ENCODE peak calls at places on chromosomes 4 and X, in seven cellular contexts. Z, K, X, S, N, J and I are unnamed samples. For H3K4me1 and H3K9me3, the result is how much of the 10 kb centered on the place peaks cover.

GRCh38 chr4:84418032-84418709 is 80.9 kb downstream of the NKX6-1 start:
- DNase-seq in Z (peak), K (no peak), X (no peak), S (no peak), N (no peak), J (no peak), I (no peak)

GRCh38 chrX:130637591-130637990 is 235.8 kb downstream of the RBMX2 start:
- DNase-seq in Z (no peak), K (no peak), X (no peak), S (no peak), N (no peak), J (no peak), I (no peak)

GRCh38 chr4:73653695-73654106 is 33.5 kb upstream of the RASSF6 start:
- DNase-seq in Z (peak), K (peak), X (peak), S (no peak), N (peak), J (peak), I (peak)

GRCh38 chr4:108953941-108954340 is 191.1 kb upstream of the ETNPPL start:
- DNase-seq in Z (no peak), K (no peak), X (no peak), S (no peak), N (no peak), J (no peak), I (no peak)

GRCh38 chr4:173264245-173264959 is 69.8 kb downstream of the HMGB2 start:
- DNase-seq in Z (peak), K (peak), X (peak), S (no peak), N (peak), J (no peak), I (peak)

GRCh38 chr4:133801858-133802257 is 399.7 kb downstream of the PABPC4L start:
- DNase-seq in Z (no peak), K (no peak), X (no peak), S (no peak), N (peak), J (no peak), I (no peak)

GRCh38 chrX:115367455-115367854 is 77.9 kb downstream of the LUZP4 start:
- DNase-seq in Z (no peak), K (no peak), X (no peak), S (no peak), N (peak), J (no peak), I (no peak)

GRCh38 chr4:132488555-132488954 is 660.5 kb upstream of the PCDH10 start:
- DNase-seq in Z (no peak), K (no peak), X (no peak), S (no peak), N (no peak), J (no peak), I (no peak)

GRCh38 chrX:96314974-96315373 is 369.7 kb upstream of the DIAPH2 start:
- DNase-seq in Z (no peak), K (no peak), X (no peak), S (no peak), N (peak), J (no peak), I (no peak)

GRCh38 chr4:138158746-138159297 is 83.3 kb downstream of the SLC7A11 start:
- DNase-seq in Z (no peak), K (no peak), X (no peak), S (no peak), N (peak), J (no peak), I (no peak)

GRCh38 chrX:34880656-34881055 is 61.9 kb upstream of the FAM47B start:
- DNase-seq in Z (no peak), K (no peak), X (no peak), S (no peak), N (no peak), J (no peak), I (no peak)

GRCh38 chrX:53223068-53223693 is 1.8 kb downstream of the KDM5C start:
- DNase-seq in Z (no peak), K (peak), X (no peak), S (no peak), N (no peak), J (no peak), I (no peak)

GRCh38 chr4:6779667-6780565 is 2.6 kb upstream of the KIAA0232 start:
- DNase-seq in Z (peak), K (peak), X (no peak), S (no peak), N (no peak), J (peak), I (no peak)

GRCh38 chr4:85672116-85672515 is 197.2 kb downstream of the ARHGAP24 start:
- DNase-seq in Z (no peak), K (no peak), X (no peak), S (no peak), N (no peak), J (no peak), I (no peak)

GRCh38 chr4:138113819-138114415 is 128.2 kb downstream of the SLC7A11 start:
- DNase-seq in Z (no peak), K (no peak), X (no peak), S (no peak), N (peak), J (no peak), I (no peak)

GRCh38 chrX:129781134-129782014 is 1.6 kb downstream of the SASH3 start:
- DNase-seq in Z (no peak), K (peak), X (no peak), S (no peak), N (no peak), J (no peak), I (peak)

GRCh38 chrX:79138658-79139241 is 5.7 kb upstream of the GPR174 start:
- DNase-seq in Z (no peak), K (no peak), X (no peak), S (no peak), N (no peak), J (no peak), I (no peak)

GRCh38 chr4:26861434-26862186 is 969 bp downstream of the STIM2 start:
- DNase-seq in Z (peak), K (peak), X (peak), S (peak), N (peak), J (peak), I (peak)

GRCh38 chr4:14749910-14750309 is 252.4 kb upstream of the CPEB2 start:
- DNase-seq in Z (peak), K (peak), X (no peak), S (no peak), N (no peak), J (no peak), I (no peak)

GRCh38 chr4:125849869-125850268 is 535.1 kb downstream of the FAT4 start:
- DNase-seq in Z (no peak), K (no peak), X (no peak), S (no peak), N (no peak), J (no peak), I (no peak)

GRCh38 chrX:74422576-74423288 is 1.4 kb downstream of the SLC16A2 start:
- DNase-seq in Z (peak), K (peak), X (no peak), S (peak), N (peak), J (no peak), I (no peak)

GRCh38 chrX:37912286-37912685 is 64.9 kb upstream of the DYNLT3 start:
- DNase-seq in Z (no peak), K (no peak), X (no peak), S (no peak), N (peak), J (no peak), I (no peak)

GRCh38 chrX:140431521-140431920 is 73.3 kb downstream of the SOX3 start:
- DNase-seq in Z (no peak), K (no peak), X (no peak), S (no peak), N (no peak), J (no peak), I (no peak)

GRCh38 chr4:43014266-43014665 is 121.8 kb downstream of the GRXCR1 start:
- DNase-seq in Z (no peak), K (no peak), X (no peak), S (no peak), N (no peak), J (no peak), I (no peak)

GRCh38 chr4:26299254-26299882 is 21.4 kb upstream of the RBPJ start:
- DNase-seq in Z (no peak), K (no peak), X (no peak), S (no peak), N (no peak), J (no peak), I (no peak)

DNA sequence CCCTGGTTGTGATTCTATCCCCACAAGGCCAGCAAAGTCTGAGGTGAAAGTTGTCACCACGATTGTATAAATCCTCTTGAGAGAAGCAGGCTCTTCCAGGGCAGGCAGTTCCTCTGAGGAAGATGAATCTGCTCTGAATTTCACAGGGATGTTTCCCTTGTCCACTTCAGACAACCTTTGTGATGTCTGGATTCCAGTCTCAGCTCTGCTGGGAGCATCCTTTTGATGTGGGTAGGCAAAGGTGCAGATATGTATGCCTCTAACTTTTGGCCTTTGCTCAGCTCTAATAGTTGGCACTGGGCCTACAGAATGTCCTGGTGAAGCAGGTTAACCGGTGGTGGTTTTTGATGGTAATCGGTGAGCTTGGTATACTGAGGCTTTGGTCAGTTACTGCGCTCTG is 50.6 kb upstream of the WDR1 start:
- DNase-seq in Z (no peak), K (no peak), X (no peak), S (no peak), N (no peak), J (no peak), I (no peak)
- H3K4me1 ChIP-seq in Z (under half), K (under half), X (half or more), S (under half), N (under half), J (under half), I (under half)

DNA sequence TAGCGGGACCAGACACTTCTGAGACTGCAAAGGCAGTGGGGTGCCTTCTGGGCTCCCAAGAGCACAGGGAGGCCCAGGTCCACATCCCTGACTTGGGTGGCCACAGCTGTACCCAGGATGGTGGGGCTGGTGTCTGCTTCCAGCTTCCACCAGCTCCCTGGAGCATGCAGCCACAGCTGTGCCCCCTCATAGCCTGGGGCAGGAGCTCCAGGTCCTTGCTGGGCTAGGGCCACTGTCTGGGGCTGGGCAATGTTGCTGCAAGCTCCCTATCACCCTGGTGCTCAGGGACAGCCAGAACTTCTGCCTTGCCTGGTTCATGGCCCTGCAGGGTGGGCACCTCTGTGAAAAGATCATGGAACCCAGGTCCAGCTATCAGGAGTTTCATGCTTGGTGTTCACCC is 673.9 kb downstream of the SH3BGRL start:
- DNase-seq in Z (no peak), K (no peak), X (no peak), S (no peak), N (no peak), J (no peak), I (no peak)
- H3K9me3 ChIP-seq in Z (under half), K (under half), X (under half), S (under half), N (under half), J (under half), I (under half)

DNA sequence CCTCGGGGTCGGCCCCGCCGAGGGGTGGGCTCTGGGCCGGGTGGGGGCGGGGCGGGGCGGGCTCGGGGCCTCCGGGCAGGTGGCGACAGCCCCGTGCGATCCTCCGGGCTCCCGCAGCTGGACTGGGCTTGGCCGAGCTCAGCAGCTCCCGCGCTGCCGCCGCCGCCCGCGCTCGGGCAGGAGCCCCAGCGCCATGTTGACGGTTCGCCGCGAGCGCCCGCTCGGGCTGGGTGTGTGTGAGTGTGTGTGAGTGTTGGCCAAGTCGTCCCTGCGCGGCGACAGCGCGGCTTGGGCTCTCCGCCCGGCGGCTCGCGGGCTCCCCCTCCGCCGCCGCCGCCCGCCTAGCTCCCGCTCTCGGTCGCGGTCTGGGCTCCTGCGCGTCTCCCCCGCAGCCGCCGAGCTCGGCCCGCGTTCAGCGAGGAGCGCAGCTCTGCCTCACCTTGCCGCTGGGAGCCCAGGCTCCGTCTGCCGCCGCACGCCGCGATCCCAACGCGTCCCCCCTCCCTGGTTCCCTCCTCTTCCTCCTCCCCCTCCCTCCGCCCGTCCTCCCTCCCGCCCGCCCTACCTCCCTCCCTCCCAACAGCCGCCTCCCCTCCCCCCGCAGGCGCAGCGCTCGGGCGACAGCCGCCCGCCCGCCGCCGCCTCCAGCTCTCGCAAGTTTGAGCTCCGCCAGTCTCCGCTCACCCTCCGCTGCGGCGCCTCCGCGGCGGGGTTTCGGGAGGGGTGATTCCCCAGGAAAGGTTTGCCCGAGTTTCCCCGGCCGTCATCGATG is at the start of gene BCOR:
- DNase-seq in Z (peak), K (peak), X (peak), S (peak), N (peak), J (peak), I (peak)
- H3K4me1 ChIP-seq in Z (under half), K (under half), X (under half), S (under half), N (under half), J (under half), I (under half)

GRCh38 chrX:1012678-1013300 is 199.7 kb downstream of the CRLF2 start:
- DNase-seq in Z (no peak), K (no peak), X (peak), S (no peak), N (no peak), J (no peak), I (no peak)
- H3K9me3 ChIP-seq in Z (under half), K (under half), X (under half), S (under half), N (under half), J (under half), I (under half)

GRCh38 chrX:124347242-124347641 is 879 bp downstream of the SH2D1A start:
- DNase-seq in Z (no peak), K (no peak), X (no peak), S (no peak), N (no peak), J (no peak), I (no peak)
- H3K4me1 ChIP-seq in Z (under half), K (under half), X (under half), S (under half), N (under half), J (under half), I (under half)

GRCh38 chrX:156001001-156001666 is 3.6 kb downstream of the IL9R start:
- DNase-seq in Z (no peak), K (no peak), X (no peak), S (no peak), N (no peak), J (no peak), I (no peak)
- H3K9me3 ChIP-seq in Z (under half), K (under half), X (under half), S (under half), N (under half), J (under half), I (under half)

GRCh38 chr4:121308328-121308663 is 72.5 kb downstream of the QRFPR start:
- DNase-seq in Z (no peak), K (no peak), X (no peak), S (no peak), N (no peak), J (no peak), I (no peak)
- H3K4me1 ChIP-seq in Z (under half), K (under half), X (under half), S (under half), N (under half), J (under half), I (under half)

GRCh38 chr4:8939887-8940742 is 68.5 kb upstream of the HMX1 start:
- DNase-seq in Z (no peak), K (no peak), X (peak), S (no peak), N (no peak), J (no peak), I (no peak)

GRCh38 chr4:8940792-8941491 is 69.3 kb upstream of the HMX1 start:
- DNase-seq in Z (no peak), K (no peak), X (peak), S (no peak), N (no peak), J (peak), I (no peak)

GRCh38 chr4:8938623-8939022 is 67.0 kb upstream of the HMX1 start:
- DNase-seq in Z (no peak), K (no peak), X (peak), S (no peak), N (no peak), J (no peak), I (no peak)

GRCh38 chr4:8939160-8939855 is 67.7 kb upstream of the HMX1 start:
- DNase-seq in Z (no peak), K (no peak), X (peak), S (no peak), N (no peak), J (no peak), I (no peak)

DNA sequence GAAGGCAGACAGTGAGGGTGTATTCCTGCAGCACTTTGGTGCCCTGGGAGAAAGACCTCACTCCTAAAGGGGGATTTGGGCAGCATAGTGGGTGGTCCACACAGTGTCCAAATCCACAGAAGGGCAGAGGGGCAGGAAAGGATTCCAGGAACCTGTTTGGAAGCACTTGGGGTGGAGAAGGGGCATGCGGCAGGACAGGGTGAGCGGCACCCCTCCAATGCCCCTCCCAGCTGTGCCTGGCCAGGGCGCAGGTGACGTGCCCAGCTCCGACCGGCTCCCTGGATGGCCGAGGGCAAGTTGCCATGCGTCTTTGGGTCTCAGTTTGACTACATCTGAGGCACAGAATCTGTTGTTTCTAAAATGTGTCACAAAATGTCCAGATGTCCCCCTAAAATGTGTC is 66.5 kb upstream of the HMX1 start:
- DNase-seq in Z (no peak), K (no peak), X (no peak), S (no peak), N (no peak), J (no peak), I (no peak)
- H3K9me3 ChIP-seq in Z (under half), K (under half), X (under half), S (under half), N (under half), J (under half), I (under half)

GRCh38 chr4:8540991-8541390 is 39.2 kb upstream of the GPR78 start:
- DNase-seq in Z (no peak), K (no peak), X (no peak), S (no peak), N (no peak), J (no peak), I (no peak)
- H3K4me1 ChIP-seq in Z (under half), K (under half), X (under half), S (under half), N (under half), J (under half), I (under half)

GRCh38 chr4:11624370-11624769 is 195.7 kb upstream of the HS3ST1 start:
- DNase-seq in Z (no peak), K (no peak), X (no peak), S (no peak), N (no peak), J (no peak), I (no peak)
- H3K9me3 ChIP-seq in Z (under half), K (under half), X (under half), S (under half), N (under half), J (under half), I (under half)